ENCODE peak calls at places on chromosomes 11 and 22, in seven cellular contexts. P, I, Y, G, S, N and M are unnamed samples.

GRCh38 chr11:94224078-94224477 is 80.3 kb upstream of the IZUMO1R start:
- DNase-seq in P (no peak), I (no peak), Y (no peak), G (no peak), S (no peak), N (no peak), M (no peak)

GRCh38 chr22:25942989-25943411 is 201.0 kb downstream of the MYO18B start:
- DNase-seq in P (peak; percentile 58), I (no peak), Y (no peak), G (no peak), S (no peak), N (no peak), M (no peak)

GRCh38 chr22:28604961-28605360 is 74.7 kb downstream of the TTC28 start:
- DNase-seq in P (no peak), I (no peak), Y (no peak), G (no peak), S (no peak), N (no peak), M (no peak)

GRCh38 chr11:76185931-76186401 is 20.3 kb downstream of the WNT11 start:
- DNase-seq in P (no peak), I (no peak), Y (no peak), G (peak; percentile 37), S (peak; percentile 36), N (no peak), M (peak; percentile 77)

GRCh38 chr22:24322522-24322921 is 51.9 kb downstream of the SPECC1L start:
- DNase-seq in P (no peak), I (no peak), Y (no peak), G (no peak), S (no peak), N (no peak), M (no peak)

GRCh38 chr11:134949716-134950115 is 537.7 kb upstream of the B3GAT1 start:
- DNase-seq in P (no peak), I (no peak), Y (no peak), G (no peak), S (no peak), N (no peak), M (no peak)

GRCh38 chr11:65316979-65317786 is 2.5 kb downstream of the CDC42EP2 start:
- DNase-seq in P (peak; percentile 90), I (peak; percentile 82), Y (no peak), G (peak; percentile 71), S (peak; percentile 54), N (peak; percentile 74), M (peak; percentile 63)

GRCh38 chr22:44726439-44726838 is 24.4 kb downstream of the PRR5 start:
- DNase-seq in P (no peak), I (no peak), Y (no peak), G (no peak), S (no peak), N (no peak), M (no peak)

GRCh38 chr11:108734956-108735559 is 70.2 kb downstream of the DDX10 start:
- DNase-seq in P (no peak), I (peak; percentile 22), Y (no peak), G (no peak), S (no peak), N (no peak), M (no peak)

GRCh38 chr11:115067471-115067870 is 389.1 kb downstream of the NXPE2 start:
- DNase-seq in P (no peak), I (no peak), Y (no peak), G (no peak), S (no peak), N (no peak), M (no peak)

GRCh38 chr11:13052130-13052541 is 43.0 kb downstream of the RASSF10 start:
- DNase-seq in P (no peak), I (peak; percentile 66), Y (no peak), G (no peak), S (no peak), N (peak; percentile 66), M (no peak)

GRCh38 chr11:116052603-116053537 is 548.7 kb upstream of the CADM1 start:
- DNase-seq in P (no peak), I (no peak), Y (no peak), G (no peak), S (no peak), N (no peak), M (no peak)

GRCh38 chr22:44885806-44886360 is 123.9 kb downstream of the PHF21B start:
- DNase-seq in P (no peak), I (no peak), Y (no peak), G (no peak), S (no peak), N (no peak), M (no peak)

GRCh38 chr22:40603088-40603605 is 33.4 kb downstream of the MRTFA start:
- DNase-seq in P (no peak), I (no peak), Y (no peak), G (no peak), S (no peak), N (no peak), M (no peak)

GRCh38 chr11:10351768-10352641 is 47.1 kb downstream of the ADM start:
- DNase-seq in P (peak; percentile 76), I (peak; percentile 63), Y (peak; percentile 22), G (peak; percentile 50), S (no peak), N (peak; percentile 53), M (no peak)

GRCh38 chr11:110833033-110833484 is 120.8 kb upstream of the ARHGAP20 start:
- DNase-seq in P (no peak), I (no peak), Y (no peak), G (no peak), S (no peak), N (no peak), M (no peak)

GRCh38 chr11:64885367-64886286 is 7.2 kb upstream of the EHD1 start:
- DNase-seq in P (no peak), I (peak; percentile 95), Y (no peak), G (no peak), S (no peak), N (no peak), M (no peak)

GRCh38 chr11:104402812-104403521 is 239.0 kb upstream of the PDGFD start:
- DNase-seq in P (no peak), I (no peak), Y (no peak), G (no peak), S (no peak), N (no peak), M (no peak)

GRCh38 chr11:111012497-111012896 is 233.0 kb upstream of the POU2AF2 start:
- DNase-seq in P (no peak), I (no peak), Y (no peak), G (no peak), S (no peak), N (no peak), M (no peak)

GRCh38 chr11:7592706-7593105 is 78.9 kb downstream of the PPFIBP2 start:
- DNase-seq in P (peak; percentile 38), I (no peak), Y (no peak), G (no peak), S (peak; percentile 33), N (peak; percentile 60), M (no peak)

GRCh38 chr11:85718126-85718943 is 32.3 kb upstream of the CCDC89 start:
- DNase-seq in P (no peak), I (no peak), Y (no peak), G (no peak), S (no peak), N (no peak), M (no peak)

GRCh38 chr11:73414977-73415492 is 38.8 kb downstream of the RELT start:
- DNase-seq in P (no peak), I (no peak), Y (no peak), G (no peak), S (peak; percentile 39), N (no peak), M (no peak)

GRCh38 chr11:93411705-93412104 is 81.2 kb downstream of the DEUP1 start:
- DNase-seq in P (no peak), I (no peak), Y (no peak), G (no peak), S (no peak), N (no peak), M (no peak)

GRCh38 chr11:19525714-19526113 is 186.9 kb upstream of the NAV2 start:
- DNase-seq in P (no peak), I (no peak), Y (no peak), G (no peak), S (no peak), N (no peak), M (no peak)

GRCh38 chr22:22547692-22548348 is 11.2 kb downstream of the PRAME start:
- DNase-seq in P (no peak), I (no peak), Y (no peak), G (no peak), S (no peak), N (no peak), M (no peak)

GRCh38 chr11:120088056-120088455 is 49.9 kb downstream of the TRIM29 start:
- DNase-seq in P (no peak), I (no peak), Y (no peak), G (no peak), S (no peak), N (no peak), M (no peak)
- H3K4me1 ChIP-seq in P (no peaks in the 10 kb centered on the region), I (no peaks in the 10 kb centered on the region), Y (peaks cover 19% of the 10 kb centered on the region), G (peaks cover 5% of the 10 kb centered on the region), S (no peaks in the 10 kb centered on the region), N (peaks cover 11% of the 10 kb centered on the region), M (peaks cover 7% of the 10 kb centered on the region)

GRCh38 chr11:91876746-91877145 is 347.9 kb upstream of the FAT3 start:
- DNase-seq in P (no peak), I (no peak), Y (no peak), G (no peak), S (no peak), N (no peak), M (no peak)
- H3K4me1 ChIP-seq in P (no peaks in the 10 kb centered on the region), I (no peaks in the 10 kb centered on the region), Y (no peaks in the 10 kb centered on the region), G (no peaks in the 10 kb centered on the region), S (no peaks in the 10 kb centered on the region), N (no peaks in the 10 kb centered on the region), M (no peaks in the 10 kb centered on the region)

DNA sequence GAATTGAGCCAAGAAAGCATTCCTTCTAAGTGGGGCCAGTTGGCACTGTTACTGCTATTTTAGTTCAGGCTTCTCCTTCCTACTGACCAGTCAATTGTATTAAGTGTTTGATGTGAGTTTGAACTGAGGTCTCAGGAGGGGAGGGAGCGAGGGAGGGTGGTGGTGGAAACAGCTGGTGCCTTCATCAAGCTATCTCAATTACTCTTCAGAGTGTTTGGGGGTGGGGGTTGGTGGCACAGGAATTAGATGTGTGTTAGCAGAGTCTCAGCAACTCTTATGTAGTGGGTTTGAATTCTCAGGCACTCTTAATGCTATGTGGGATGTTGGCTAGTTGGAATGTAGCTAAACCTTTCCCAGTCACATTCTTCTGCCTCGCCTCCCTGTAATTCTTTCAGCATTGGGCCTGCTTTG is 14.5 kb downstream of the CTNND1 start:
- DNase-seq in P (peak; percentile 54), I (no peak), Y (no peak), G (no peak), S (no peak), N (no peak), M (no peak)
- H3K4me1 ChIP-seq in P (peaks cover 21% of the 10 kb centered on the region), I (peaks cover 21% of the 10 kb centered on the region), Y (peaks cover 73% of the 10 kb centered on the region), G (peaks cover 31% of the 10 kb centered on the region), S (peaks cover 69% of the 10 kb centered on the region), N (peaks cover 79% of the 10 kb centered on the region), M (peaks cover 86% of the 10 kb centered on the region)

DNA sequence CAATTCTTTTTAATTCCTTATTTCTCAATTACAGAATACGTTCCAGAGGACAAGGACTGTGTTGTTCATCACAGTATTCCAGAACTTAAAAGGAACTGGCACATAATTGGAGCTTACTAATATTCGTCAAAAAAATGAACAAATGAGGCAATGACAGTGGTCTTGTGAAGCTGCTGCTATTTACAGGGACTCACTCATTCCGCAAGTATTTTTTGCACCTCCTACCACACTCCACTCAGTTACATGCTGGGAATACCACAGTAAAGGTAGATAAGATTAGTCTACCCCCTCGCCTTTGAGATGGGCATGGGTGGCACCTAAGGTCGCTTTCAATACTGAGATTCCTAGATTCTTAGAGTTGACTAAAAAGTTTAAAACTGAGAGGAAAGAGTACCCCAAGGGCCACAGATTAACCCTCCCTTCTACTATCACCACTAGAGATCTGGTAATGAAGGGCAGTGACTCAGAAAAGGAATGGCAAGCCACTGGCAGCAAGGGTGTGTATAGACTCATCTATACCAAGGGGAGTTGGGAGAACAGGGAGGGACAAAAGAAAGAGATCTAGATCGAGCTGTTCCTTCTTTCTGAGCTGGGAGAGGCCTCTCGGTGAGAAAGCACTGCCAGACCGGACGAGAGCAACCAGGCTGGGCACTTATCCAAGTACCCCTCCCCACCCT is 85.0 kb downstream of the RPL27A start:
- DNase-seq in P (no peak), I (peak; percentile 16), Y (no peak), G (no peak), S (no peak), N (peak; percentile 23), M (no peak)
- H3K4me1 ChIP-seq in P (peaks cover 8% of the 10 kb centered on the region), I (no peaks in the 10 kb centered on the region), Y (peaks cover 45% of the 10 kb centered on the region), G (peaks cover 17% of the 10 kb centered on the region), S (no peaks in the 10 kb centered on the region), N (peaks cover 41% of the 10 kb centered on the region), M (peaks cover 38% of the 10 kb centered on the region)